ENCODE peak calls at places on chromosomes 4 and X, in six cellular contexts. One of them, this sample, is unnamed. For H3K36me3, the result is how much of the 10 kb centered on the place peaks cover.

GRCh38 chr4:182806259-182807252 is 110.6 kb downstream of the DCTD start:
- DNase-seq in tibial artery: peak
- DNase-seq in right lobe of liver: peak
- DNase-seq in suprapubic skin: peak
- DNase-seq in neural progenitor cell: peak
- DNase-seq in aorta: peak
- DNase-seq in this sample: no peak

GRCh38 chr4:169765845-169766244 is 8.1 kb upstream of the HPF1 start:
- DNase-seq in tibial artery: no peak
- DNase-seq in right lobe of liver: no peak
- DNase-seq in suprapubic skin: no peak
- DNase-seq in neural progenitor cell: no peak
- DNase-seq in aorta: no peak
- DNase-seq in this sample: no peak

GRCh38 chr4:119738901-119739300 is 110.3 kb upstream of the PDE5A start:
- DNase-seq in tibial artery: no peak
- DNase-seq in right lobe of liver: no peak
- DNase-seq in suprapubic skin: no peak
- DNase-seq in neural progenitor cell: no peak
- DNase-seq in aorta: no peak
- DNase-seq in this sample: no peak

GRCh38 chrX:43756076-43756475 is 100.0 kb downstream of the MAOA start:
- DNase-seq in tibial artery: no peak
- DNase-seq in right lobe of liver: no peak
- DNase-seq in suprapubic skin: no peak
- DNase-seq in neural progenitor cell: no peak
- DNase-seq in aorta: no peak
- DNase-seq in this sample: no peak

GRCh38 chrX:153648358-153649177 is 1.6 kb downstream of the DUSP9 start:
- DNase-seq in tibial artery: peak
- DNase-seq in right lobe of liver: no peak
- DNase-seq in suprapubic skin: peak
- DNase-seq in neural progenitor cell: no peak
- DNase-seq in aorta: peak
- DNase-seq in this sample: no peak

GRCh38 chrX:100720301-100720700 is 11.6 kb downstream of the SYTL4 start:
- DNase-seq in tibial artery: no peak
- DNase-seq in right lobe of liver: no peak
- DNase-seq in suprapubic skin: no peak
- DNase-seq in neural progenitor cell: no peak
- DNase-seq in aorta: no peak
- DNase-seq in this sample: no peak

GRCh38 chr4:95158626-95159025 is 390.1 kb downstream of the UNC5C start:
- DNase-seq in tibial artery: no peak
- DNase-seq in right lobe of liver: no peak
- DNase-seq in suprapubic skin: no peak
- DNase-seq in neural progenitor cell: no peak
- DNase-seq in aorta: no peak
- DNase-seq in this sample: no peak

GRCh38 chrX:148804579-148804978 is 304.2 kb downstream of the AFF2 start:
- DNase-seq in tibial artery: no peak
- DNase-seq in right lobe of liver: no peak
- DNase-seq in suprapubic skin: no peak
- DNase-seq in neural progenitor cell: no peak
- DNase-seq in aorta: no peak
- DNase-seq in this sample: no peak

GRCh38 chrX:69535661-69536060 is 31.5 kb downstream of the NALF2 start:
- DNase-seq in tibial artery: no peak
- DNase-seq in right lobe of liver: no peak
- DNase-seq in suprapubic skin: no peak
- DNase-seq in neural progenitor cell: no peak
- DNase-seq in aorta: no peak
- DNase-seq in this sample: no peak

GRCh38 chrX:69538321-69538876 is 34.3 kb downstream of the NALF2 start:
- DNase-seq in tibial artery: peak
- DNase-seq in right lobe of liver: peak
- DNase-seq in suprapubic skin: peak
- DNase-seq in neural progenitor cell: peak
- DNase-seq in aorta: peak
- DNase-seq in this sample: no peak

GRCh38 chrX:69541959-69542358 is 37.8 kb downstream of the NALF2 start:
- DNase-seq in tibial artery: no peak
- DNase-seq in right lobe of liver: no peak
- DNase-seq in suprapubic skin: no peak
- DNase-seq in neural progenitor cell: no peak
- DNase-seq in aorta: no peak
- DNase-seq in this sample: no peak

GRCh38 chrX:69543572-69543971 is 39.4 kb downstream of the NALF2 start:
- DNase-seq in tibial artery: no peak
- DNase-seq in right lobe of liver: no peak
- DNase-seq in suprapubic skin: no peak
- DNase-seq in neural progenitor cell: no peak
- DNase-seq in aorta: no peak
- DNase-seq in this sample: no peak

DNA sequence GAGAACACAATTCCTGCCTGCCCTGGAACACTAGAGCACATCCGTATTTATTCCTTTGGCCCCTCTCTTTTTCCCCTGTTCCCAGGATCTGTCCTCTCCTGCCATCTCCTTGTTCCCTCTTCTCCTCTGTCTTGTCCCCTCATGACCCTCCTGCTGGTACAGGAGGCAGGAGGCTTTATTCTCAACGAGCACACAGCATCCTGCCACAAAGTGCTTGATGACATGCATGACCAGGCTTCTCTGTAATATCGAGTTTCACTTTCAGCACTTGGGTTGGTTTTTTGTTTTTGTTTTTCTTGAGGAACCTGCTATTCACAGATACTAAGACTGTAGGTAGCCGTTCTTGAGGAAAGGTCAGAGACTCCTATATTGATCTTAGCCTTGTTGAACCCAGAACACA is 35.3 kb downstream of the NALF2 start:
- DNase-seq in tibial artery: no peak
- DNase-seq in right lobe of liver: no peak
- DNase-seq in suprapubic skin: no peak
- DNase-seq in neural progenitor cell: no peak
- DNase-seq in aorta: no peak
- DNase-seq in this sample: no peak
- H3K36me3 ChIP-seq in tibial artery: under half
- H3K36me3 ChIP-seq in right lobe of liver: under half
- H3K36me3 ChIP-seq in suprapubic skin: under half
- H3K36me3 ChIP-seq in neural progenitor cell: under half
- H3K36me3 ChIP-seq in aorta: under half
- H3K36me3 ChIP-seq in this sample: under half

DNA sequence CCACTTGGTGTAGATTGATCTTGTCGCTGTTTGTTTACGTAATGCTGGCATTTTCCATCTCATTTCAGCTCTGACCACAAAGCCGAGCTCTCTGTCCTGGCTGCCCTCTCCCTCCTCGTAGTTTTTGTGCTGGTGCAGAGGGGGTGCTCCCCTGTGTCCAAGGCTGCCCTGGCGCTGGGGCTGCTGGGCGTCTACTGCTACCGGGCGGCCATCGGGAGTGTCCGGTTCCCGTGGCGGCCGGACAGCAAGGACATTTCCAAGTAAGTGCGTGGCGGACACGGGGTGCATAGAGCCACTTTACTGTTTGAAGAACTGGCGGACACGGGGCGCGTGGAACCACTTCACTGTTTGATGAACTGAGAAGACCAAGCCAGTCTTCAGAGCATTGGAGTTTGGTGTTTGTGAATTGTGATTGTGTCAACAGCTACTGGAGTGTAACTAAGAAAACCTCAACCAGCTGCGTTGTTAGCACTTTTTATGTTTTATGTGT is 28.0 kb downstream of the PIGG start:
- DNase-seq in tibial artery: no peak
- DNase-seq in right lobe of liver: no peak
- DNase-seq in suprapubic skin: no peak
- DNase-seq in neural progenitor cell: no peak
- DNase-seq in aorta: no peak
- DNase-seq in this sample: no peak
- H3K36me3 ChIP-seq in tibial artery: half or more
- H3K36me3 ChIP-seq in right lobe of liver: under half
- H3K36me3 ChIP-seq in suprapubic skin: half or more
- H3K36me3 ChIP-seq in neural progenitor cell: under half
- H3K36me3 ChIP-seq in aorta: under half
- H3K36me3 ChIP-seq in this sample: under half

GRCh38 chr4:3421470-3421869 is 20.3 kb upstream of the HGFAC start:
- DNase-seq in tibial artery: no peak
- DNase-seq in right lobe of liver: no peak
- DNase-seq in suprapubic skin: no peak
- DNase-seq in neural progenitor cell: peak
- DNase-seq in aorta: peak
- DNase-seq in this sample: no peak
- H3K36me3 ChIP-seq in tibial artery: under half
- H3K36me3 ChIP-seq in right lobe of liver: under half
- H3K36me3 ChIP-seq in suprapubic skin: half or more
- H3K36me3 ChIP-seq in neural progenitor cell: under half
- H3K36me3 ChIP-seq in aorta: under half
- H3K36me3 ChIP-seq in this sample: under half

GRCh38 chr4:1985287-1985686 is 23.5 kb downstream of the NELFA start:
- DNase-seq in tibial artery: no peak
- DNase-seq in right lobe of liver: no peak
- DNase-seq in suprapubic skin: peak
- DNase-seq in neural progenitor cell: no peak
- DNase-seq in aorta: no peak
- DNase-seq in this sample: no peak

GRCh38 chr4:1983846-1984405 is 24.8 kb downstream of the NELFA start:
- DNase-seq in tibial artery: no peak
- DNase-seq in right lobe of liver: no peak
- DNase-seq in suprapubic skin: peak
- DNase-seq in neural progenitor cell: no peak
- DNase-seq in aorta: no peak
- DNase-seq in this sample: no peak

GRCh38 chr4:1985780-1986577 is 22.8 kb downstream of the NELFA start:
- DNase-seq in tibial artery: no peak
- DNase-seq in right lobe of liver: no peak
- DNase-seq in suprapubic skin: peak
- DNase-seq in neural progenitor cell: no peak
- DNase-seq in aorta: no peak
- DNase-seq in this sample: no peak

GRCh38 chr4:1983053-1983845 is 25.5 kb downstream of the NELFA start:
- DNase-seq in tibial artery: no peak
- DNase-seq in right lobe of liver: no peak
- DNase-seq in suprapubic skin: peak
- DNase-seq in neural progenitor cell: no peak
- DNase-seq in aorta: no peak
- DNase-seq in this sample: no peak

GRCh38 chr4:1984406-1985191 is 24.2 kb downstream of the NELFA start:
- DNase-seq in tibial artery: no peak
- DNase-seq in right lobe of liver: no peak
- DNase-seq in suprapubic skin: peak
- DNase-seq in neural progenitor cell: no peak
- DNase-seq in aorta: no peak
- DNase-seq in this sample: no peak
- H3K36me3 ChIP-seq in tibial artery: half or more
- H3K36me3 ChIP-seq in right lobe of liver: under half
- H3K36me3 ChIP-seq in suprapubic skin: half or more
- H3K36me3 ChIP-seq in neural progenitor cell: under half
- H3K36me3 ChIP-seq in aorta: under half
- H3K36me3 ChIP-seq in this sample: under half

GRCh38 chr4:6873792-6874461 is 35.7 kb upstream of the TBC1D14 start:
- DNase-seq in tibial artery: peak
- DNase-seq in right lobe of liver: peak
- DNase-seq in suprapubic skin: no peak
- DNase-seq in neural progenitor cell: peak
- DNase-seq in aorta: peak
- DNase-seq in this sample: no peak

GRCh38 chr4:6876440-6876839 is 33.2 kb upstream of the TBC1D14 start:
- DNase-seq in tibial artery: no peak
- DNase-seq in right lobe of liver: no peak
- DNase-seq in suprapubic skin: no peak
- DNase-seq in neural progenitor cell: no peak
- DNase-seq in aorta: no peak
- DNase-seq in this sample: peak

GRCh38 chr4:6877070-6877469 is 32.6 kb upstream of the TBC1D14 start:
- DNase-seq in tibial artery: no peak
- DNase-seq in right lobe of liver: no peak
- DNase-seq in suprapubic skin: no peak
- DNase-seq in neural progenitor cell: no peak
- DNase-seq in aorta: no peak
- DNase-seq in this sample: no peak

GRCh38 chr4:6873291-6873690 is 36.3 kb upstream of the TBC1D14 start:
- DNase-seq in tibial artery: no peak
- DNase-seq in right lobe of liver: no peak
- DNase-seq in suprapubic skin: no peak
- DNase-seq in neural progenitor cell: peak
- DNase-seq in aorta: no peak
- DNase-seq in this sample: no peak

DNA sequence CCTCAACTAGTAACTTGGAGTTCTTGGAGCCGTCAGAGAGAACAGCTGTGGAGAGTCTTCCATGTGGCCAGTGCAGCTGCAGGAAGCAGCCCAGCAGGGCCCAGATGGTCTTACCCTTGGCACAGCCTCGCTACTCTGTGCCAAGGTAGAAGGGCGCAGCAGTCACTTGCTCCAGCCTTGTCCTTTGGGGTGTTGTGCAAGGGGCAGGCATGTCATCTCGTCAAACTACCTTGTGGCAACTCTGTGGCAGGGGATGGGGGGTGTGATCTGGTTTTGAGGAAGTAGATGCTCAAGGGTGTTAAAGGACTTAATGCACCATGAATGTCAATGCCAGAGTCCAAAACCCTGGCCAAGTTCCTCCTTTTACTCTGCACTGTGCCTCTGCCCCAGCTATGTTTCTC is 34.2 kb upstream of the TBC1D14 start:
- DNase-seq in tibial artery: no peak
- DNase-seq in right lobe of liver: no peak
- DNase-seq in suprapubic skin: no peak
- DNase-seq in neural progenitor cell: no peak
- DNase-seq in aorta: peak
- DNase-seq in this sample: no peak
- H3K36me3 ChIP-seq in tibial artery: half or more
- H3K36me3 ChIP-seq in right lobe of liver: under half
- H3K36me3 ChIP-seq in suprapubic skin: half or more
- H3K36me3 ChIP-seq in neural progenitor cell: under half
- H3K36me3 ChIP-seq in aorta: under half
- H3K36me3 ChIP-seq in this sample: under half

GRCh38 chr4:85836588-85836987 is 361.6 kb downstream of the ARHGAP24 start:
- DNase-seq in tibial artery: no peak
- DNase-seq in right lobe of liver: no peak
- DNase-seq in suprapubic skin: no peak
- DNase-seq in neural progenitor cell: no peak
- DNase-seq in aorta: no peak
- DNase-seq in this sample: no peak
- H3K36me3 ChIP-seq in tibial artery: under half
- H3K36me3 ChIP-seq in right lobe of liver: under half
- H3K36me3 ChIP-seq in suprapubic skin: under half
- H3K36me3 ChIP-seq in neural progenitor cell: under half
- H3K36me3 ChIP-seq in aorta: under half
- H3K36me3 ChIP-seq in this sample: under half

GRCh38 chr4:158715787-158716186 is 7.4 kb downstream of the PPID start:
- DNase-seq in tibial artery: no peak
- DNase-seq in right lobe of liver: no peak
- DNase-seq in suprapubic skin: no peak
- DNase-seq in neural progenitor cell: no peak
- DNase-seq in aorta: no peak
- DNase-seq in this sample: no peak
- H3K36me3 ChIP-seq in tibial artery: under half
- H3K36me3 ChIP-seq in right lobe of liver: under half
- H3K36me3 ChIP-seq in suprapubic skin: half or more
- H3K36me3 ChIP-seq in neural progenitor cell: under half
- H3K36me3 ChIP-seq in aorta: under half
- H3K36me3 ChIP-seq in this sample: under half

GRCh38 chr4:25443851-25444250 is 66.8 kb downstream of the ANAPC4 start:
- DNase-seq in tibial artery: no peak
- DNase-seq in right lobe of liver: no peak
- DNase-seq in suprapubic skin: peak
- DNase-seq in neural progenitor cell: no peak
- DNase-seq in aorta: no peak
- DNase-seq in this sample: no peak
- H3K36me3 ChIP-seq in tibial artery: under half
- H3K36me3 ChIP-seq in right lobe of liver: under half
- H3K36me3 ChIP-seq in suprapubic skin: under half
- H3K36me3 ChIP-seq in neural progenitor cell: under half
- H3K36me3 ChIP-seq in aorta: under half
- H3K36me3 ChIP-seq in this sample: under half

GRCh38 chr4:1234296-1234695 is 14.6 kb downstream of the CTBP1 start:
- DNase-seq in tibial artery: peak
- DNase-seq in right lobe of liver: no peak
- DNase-seq in suprapubic skin: no peak
- DNase-seq in neural progenitor cell: no peak
- DNase-seq in aorta: peak
- DNase-seq in this sample: peak
- H3K36me3 ChIP-seq in tibial artery: half or more
- H3K36me3 ChIP-seq in right lobe of liver: under half
- H3K36me3 ChIP-seq in suprapubic skin: half or more
- H3K36me3 ChIP-seq in neural progenitor cell: under half
- H3K36me3 ChIP-seq in aorta: under half
- H3K36me3 ChIP-seq in this sample: under half

This sample was measured in BJ.